ENCODE peak calls at places on chromosome 13, in ten cellular contexts. One of them, this sample, is unnamed.
A peak's percentile ranks its signal among the peaks of the same experiment; 100 is the strongest.

GRCh38 chr13:111051656-111052232 is 63.4 kb upstream of the ARHGEF7 start:
- DNase-seq in activated naive CD8-positive, alpha-beta T cell treated with anti-CD3 and anti-CD28 coated beads, Interleukin-2, amount 10 ng/mL, durations not matched to agents 7 days and 5 days: no peak
- DNase-seq in progenitor cell of endocrine pancreas: no peak
- DNase-seq in heart right ventricle: no peak
- DNase-seq in GOT3: no peak
- DNase-seq in mucosa of gallbladder: no peak
- DNase-seq in left ventricle myocardium inferior: no peak
- DNase-seq in T-cell: no peak
- DNase-seq in KBM-7: no peak
- DNase-seq in adrenal gland: no peak
- DNase-seq in this sample: no peak

GRCh38 chr13:27450921-27451461 is 627 bp upstream of the MTIF3 start:
- DNase-seq in progenitor cell of endocrine pancreas: peak; percentile 37
- DNase-seq in GOT3: no peak
- DNase-seq in mucosa of gallbladder: peak; percentile 28
- DNase-seq in left ventricle myocardium inferior: peak; percentile 42
- DNase-seq in T-cell: no peak
- DNase-seq in activated naive CD8-positive, alpha-beta T cell treated with anti-CD3 and anti-CD28 coated beads, Interleukin-2, amount 10 ng/mL, durations not matched to agents 7 days and 5 days: peak; percentile 61
- DNase-seq in KBM-7: peak; percentile 26
- DNase-seq in heart right ventricle: peak; percentile 26
- DNase-seq in adrenal gland: peak; percentile 37
- DNase-seq in this sample: peak; percentile 54

GRCh38 chr13:35501721-35502235 is 25.3 kb upstream of the MAB21L1 start:
- DNase-seq in mucosa of gallbladder: no peak
- DNase-seq in GOT3: no peak
- DNase-seq in left ventricle myocardium inferior: no peak
- DNase-seq in progenitor cell of endocrine pancreas: no peak
- DNase-seq in T-cell: no peak
- DNase-seq in activated naive CD8-positive, alpha-beta T cell treated with anti-CD3 and anti-CD28 coated beads, Interleukin-2, amount 10 ng/mL, durations not matched to agents 7 days and 5 days: no peak
- DNase-seq in KBM-7: no peak
- DNase-seq in adrenal gland: no peak
- DNase-seq in heart right ventricle: no peak
- DNase-seq in this sample: no peak

GRCh38 chr13:71536201-71536600 is 330.8 kb downstream of the DACH1 start:
- DNase-seq in left ventricle myocardium inferior: no peak
- DNase-seq in activated naive CD8-positive, alpha-beta T cell treated with anti-CD3 and anti-CD28 coated beads, Interleukin-2, amount 10 ng/mL, durations not matched to agents 7 days and 5 days: no peak
- DNase-seq in mucosa of gallbladder: no peak
- DNase-seq in heart right ventricle: no peak
- DNase-seq in GOT3: no peak
- DNase-seq in progenitor cell of endocrine pancreas: no peak
- DNase-seq in KBM-7: no peak
- DNase-seq in T-cell: no peak
- DNase-seq in adrenal gland: no peak
- DNase-seq in this sample: no peak

GRCh38 chr13:111210945-111211469 is 95.9 kb downstream of the ARHGEF7 start:
- DNase-seq in mucosa of gallbladder: no peak
- DNase-seq in adrenal gland: no peak
- DNase-seq in heart right ventricle: no peak
- DNase-seq in left ventricle myocardium inferior: no peak
- DNase-seq in KBM-7: no peak
- DNase-seq in T-cell: no peak
- DNase-seq in activated naive CD8-positive, alpha-beta T cell treated with anti-CD3 and anti-CD28 coated beads, Interleukin-2, amount 10 ng/mL, durations not matched to agents 7 days and 5 days: no peak
- DNase-seq in progenitor cell of endocrine pancreas: no peak
- DNase-seq in GOT3: no peak
- DNase-seq in this sample: no peak

GRCh38 chr13:52665325-52665724 is 12.7 kb downstream of the SUGT1 start:
- DNase-seq in adrenal gland: no peak
- DNase-seq in KBM-7: peak; percentile 22
- DNase-seq in activated naive CD8-positive, alpha-beta T cell treated with anti-CD3 and anti-CD28 coated beads, Interleukin-2, amount 10 ng/mL, durations not matched to agents 7 days and 5 days: no peak
- DNase-seq in mucosa of gallbladder: no peak
- DNase-seq in progenitor cell of endocrine pancreas: no peak
- DNase-seq in heart right ventricle: no peak
- DNase-seq in GOT3: no peak
- DNase-seq in T-cell: no peak
- DNase-seq in left ventricle myocardium inferior: no peak
- DNase-seq in this sample: no peak

GRCh38 chr13:43905435-43906031 is 25.8 kb downstream of the LACC1 start:
- DNase-seq in mucosa of gallbladder: peak; percentile 54
- DNase-seq in left ventricle myocardium inferior: no peak
- DNase-seq in activated naive CD8-positive, alpha-beta T cell treated with anti-CD3 and anti-CD28 coated beads, Interleukin-2, amount 10 ng/mL, durations not matched to agents 7 days and 5 days: no peak
- DNase-seq in heart right ventricle: peak; percentile 42
- DNase-seq in T-cell: no peak
- DNase-seq in KBM-7: peak; percentile 69
- DNase-seq in GOT3: no peak
- DNase-seq in progenitor cell of endocrine pancreas: no peak
- DNase-seq in adrenal gland: peak; percentile 40
- DNase-seq in this sample: no peak

GRCh38 chr13:101917475-101917810 is 465.0 kb downstream of the ITGBL1 start:
- DNase-seq in T-cell: no peak
- DNase-seq in adrenal gland: no peak
- DNase-seq in mucosa of gallbladder: no peak
- DNase-seq in heart right ventricle: no peak
- DNase-seq in activated naive CD8-positive, alpha-beta T cell treated with anti-CD3 and anti-CD28 coated beads, Interleukin-2, amount 10 ng/mL, durations not matched to agents 7 days and 5 days: no peak
- DNase-seq in progenitor cell of endocrine pancreas: no peak
- DNase-seq in left ventricle myocardium inferior: no peak
- DNase-seq in KBM-7: no peak
- DNase-seq in GOT3: no peak
- DNase-seq in this sample: no peak

GRCh38 chr13:33265133-33265532 is 20.4 kb downstream of the STARD13 start:
- DNase-seq in GOT3: no peak
- DNase-seq in adrenal gland: no peak
- DNase-seq in KBM-7: no peak
- DNase-seq in activated naive CD8-positive, alpha-beta T cell treated with anti-CD3 and anti-CD28 coated beads, Interleukin-2, amount 10 ng/mL, durations not matched to agents 7 days and 5 days: no peak
- DNase-seq in mucosa of gallbladder: no peak
- DNase-seq in progenitor cell of endocrine pancreas: no peak
- DNase-seq in left ventricle myocardium inferior: no peak
- DNase-seq in T-cell: no peak
- DNase-seq in heart right ventricle: no peak
- DNase-seq in this sample: no peak

GRCh38 chr13:43551897-43552456 is 234.8 kb downstream of the ENOX1 start:
- DNase-seq in T-cell: no peak
- DNase-seq in heart right ventricle: no peak
- DNase-seq in KBM-7: no peak
- DNase-seq in progenitor cell of endocrine pancreas: no peak
- DNase-seq in left ventricle myocardium inferior: no peak
- DNase-seq in GOT3: no peak
- DNase-seq in activated naive CD8-positive, alpha-beta T cell treated with anti-CD3 and anti-CD28 coated beads, Interleukin-2, amount 10 ng/mL, durations not matched to agents 7 days and 5 days: no peak
- DNase-seq in adrenal gland: no peak
- DNase-seq in mucosa of gallbladder: peak; percentile 42
- DNase-seq in this sample: no peak

GRCh38 chr13:46345866-46346265 is 41.2 kb downstream of the RUBCNL start:
- DNase-seq in adrenal gland: no peak
- DNase-seq in T-cell: no peak
- DNase-seq in activated naive CD8-positive, alpha-beta T cell treated with anti-CD3 and anti-CD28 coated beads, Interleukin-2, amount 10 ng/mL, durations not matched to agents 7 days and 5 days: no peak
- DNase-seq in KBM-7: no peak
- DNase-seq in GOT3: no peak
- DNase-seq in mucosa of gallbladder: no peak
- DNase-seq in heart right ventricle: no peak
- DNase-seq in left ventricle myocardium inferior: no peak
- DNase-seq in progenitor cell of endocrine pancreas: no peak
- DNase-seq in this sample: no peak

This sample was measured in left cardiac atrium.